ENCODE peak calls at places on chromosomes 4 and X, in five cellular contexts. Y, B, T, Z and W are unnamed samples.

GRCh38 chrX:106201502-106202178 is 33.5 kb downstream of the PWWP3B start:
- ATAC-seq in Z (peak; percentile 54), Y (no peak), T (no peak), B (no peak), W (no peak)

GRCh38 chrX:150696264-150696789 is 3.1 kb downstream of the MTMR1 start:
- ATAC-seq in Z (no peak), T (no peak), Y (no peak), B (no peak), W (no peak)

GRCh38 chrX:24203072-24203808 is 53.7 kb downstream of the ZFX start:
- ATAC-seq in Z (no peak), B (no peak), Y (no peak), T (no peak), W (no peak)

GRCh38 chr4:122716825-122717448 is 15.6 kb upstream of the BBS12 start:
- ATAC-seq in Z (peak; percentile 100), Y (peak; percentile 90), T (peak; percentile 91), B (no peak), W (no peak)

GRCh38 chr4:155526452-155527169 is 140.0 kb upstream of the GUCY1A1 start:
- ATAC-seq in Z (no peak), T (no peak), B (peak; percentile 84), Y (peak; percentile 30), W (peak; percentile 83)

GRCh38 chr4:112031712-112032328 is 113.4 kb upstream of the FAM241A start:
- ATAC-seq in T (no peak), Y (peak; percentile 89), B (peak; percentile 63), Z (peak; percentile 78), W (no peak)

GRCh38 chr4:147250062-147250461 is 230.8 kb upstream of the EDNRA start:
- ATAC-seq in B (no peak), T (no peak), Z (no peak), Y (no peak), W (no peak)

GRCh38 chrX:146154191-146154590 is 336.6 kb downstream of the SLITRK2 start:
- ATAC-seq in Y (no peak), T (no peak), Z (no peak), B (peak; percentile 46), W (no peak)

GRCh38 chrX:42496239-42496638 is 281.7 kb downstream of the PPP1R2C start:
- ATAC-seq in T (no peak), B (no peak), Y (no peak), Z (no peak), W (no peak)

GRCh38 chrX:107440692-107441091 is 8.8 kb upstream of the FRMPD3 start:
- ATAC-seq in B (no peak), Z (no peak), Y (no peak), T (no peak), W (no peak)

GRCh38 chrX:16202943-16203342 is 35.7 kb downstream of the MAGEB17 start:
- ATAC-seq in Y (no peak), B (no peak), Z (no peak), T (no peak), W (no peak)

GRCh38 chr4:109298279-109299010 is 4.0 kb downstream of the COL25A1 start:
- ATAC-seq in T (no peak), Y (no peak), Z (peak; percentile 78), B (no peak), W (no peak)

GRCh38 chr4:146033149-146033548 is 94.5 kb upstream of the ZNF827 start:
- ATAC-seq in Z (no peak), Y (no peak), T (no peak), B (no peak), W (no peak)

GRCh38 chrX:136662976-136663375 is 15.0 kb downstream of the CD40LG start:
- ATAC-seq in B (no peak), Z (no peak), T (peak; percentile 52), Y (no peak), W (no peak)

GRCh38 chr4:119005888-119006287 is 117.2 kb downstream of the SYNPO2 start:
- ATAC-seq in T (no peak), B (no peak), Z (no peak), Y (no peak), W (no peak)

GRCh38 chr4:1172971-1173757 is 781 bp upstream of the SPON2 start:
- ATAC-seq in T (no peak), B (peak; percentile 53), Y (peak; percentile 83), Z (no peak), W (peak; percentile 76)

GRCh38 chr4:139167774-139168444 is 9.1 kb downstream of the ELF2 start:
- ATAC-seq in Y (peak; percentile 81), T (no peak), Z (peak; percentile 80), B (no peak), W (peak; percentile 66)

GRCh38 chrX:22365460-22365859 is 92.7 kb downstream of the CBLL2 start:
- ATAC-seq in B (no peak), T (no peak), Y (peak; percentile 51), Z (peak; percentile 73), W (no peak)

GRCh38 chrX:152641996-152642395 is 4.3 kb downstream of the GABRQ start:
- ATAC-seq in Z (no peak), Y (no peak), T (no peak), B (no peak), W (no peak)

GRCh38 chrX:12984629-12985303 is 9.9 kb downstream of the TMSB4X start:
- ATAC-seq in T (peak; percentile 87), Y (no peak), B (no peak), Z (peak; percentile 70), W (no peak)

GRCh38 chr4:108546728-108547127 is 73.6 kb upstream of the RPL34 start:
- ATAC-seq in B (no peak), T (no peak), Z (no peak), Y (no peak), W (no peak)

GRCh38 chrX:9788908-9789307 is 2.7 kb downstream of the SHROOM2 start:
- ATAC-seq in Y (peak; percentile 12), T (no peak), B (no peak), Z (no peak), W (no peak)
- H3K4me3 ChIP-seq in Y (no peak overlapping the region), T (no peak overlapping the region), B (no peak overlapping the region), Z (no peak overlapping the region), W (no peak overlapping the region)

GRCh38 chrX:48576108-48576507 is 1.8 kb downstream of the RBM3 start:
- ATAC-seq in Z (no peak), T (no peak), B (no peak), Y (no peak), W (no peak)
- H3K4me3 ChIP-seq in Z (peak overlapping the region; percentile 84), T (no peak overlapping the region), B (no peak overlapping the region), Y (no peak overlapping the region), W (no peak overlapping the region)

GRCh38 chr4:26028133-26028792 is 114.2 kb downstream of the SMIM20 start:
- ATAC-seq in Y (no peak), B (no peak), Z (no peak), T (no peak), W (no peak)
- H3K4me3 ChIP-seq in Y (no peak overlapping the region), B (no peak overlapping the region), Z (no peak overlapping the region), T (no peak overlapping the region), W (no peak overlapping the region)

GRCh38 chr4:74450298-74450683 is 5.4 kb downstream of the AREG start:
- ATAC-seq in B (no peak), Y (no peak), T (no peak), Z (no peak), W (no peak)
- H3K4me3 ChIP-seq in B (no peak overlapping the region), Y (no peak overlapping the region), T (no peak overlapping the region), Z (peak overlapping the region; percentile 3), W (no peak overlapping the region)

GRCh38 chr4:54315561-54315960 is 86.5 kb downstream of the PDGFRA start:
- ATAC-seq in T (no peak), Y (no peak), Z (no peak), B (no peak), W (no peak)
- H3K4me3 ChIP-seq in T (no peak overlapping the region), Y (no peak overlapping the region), Z (no peak overlapping the region), B (no peak overlapping the region), W (no peak overlapping the region)

GRCh38 chr4:30726090-30726668 is 6.0 kb downstream of the PCDH7 start:
- ATAC-seq in T (no peak), B (no peak), Z (no peak), Y (no peak), W (no peak)
- H3K4me3 ChIP-seq in T (no peak overlapping the region), B (peak overlapping the region; percentile 86), Z (no peak overlapping the region), Y (no peak overlapping the region), W (peak overlapping the region; percentile 84)

GRCh38 chr4:7759635-7760034 is 180.0 kb downstream of the AFAP1 start:
- ATAC-seq in Z (no peak), Y (no peak), B (no peak), T (no peak), W (no peak)
- H3K4me3 ChIP-seq in Z (no peak overlapping the region), Y (no peak overlapping the region), B (no peak overlapping the region), T (peak overlapping the region; percentile 92), W (no peak overlapping the region)

DNA sequence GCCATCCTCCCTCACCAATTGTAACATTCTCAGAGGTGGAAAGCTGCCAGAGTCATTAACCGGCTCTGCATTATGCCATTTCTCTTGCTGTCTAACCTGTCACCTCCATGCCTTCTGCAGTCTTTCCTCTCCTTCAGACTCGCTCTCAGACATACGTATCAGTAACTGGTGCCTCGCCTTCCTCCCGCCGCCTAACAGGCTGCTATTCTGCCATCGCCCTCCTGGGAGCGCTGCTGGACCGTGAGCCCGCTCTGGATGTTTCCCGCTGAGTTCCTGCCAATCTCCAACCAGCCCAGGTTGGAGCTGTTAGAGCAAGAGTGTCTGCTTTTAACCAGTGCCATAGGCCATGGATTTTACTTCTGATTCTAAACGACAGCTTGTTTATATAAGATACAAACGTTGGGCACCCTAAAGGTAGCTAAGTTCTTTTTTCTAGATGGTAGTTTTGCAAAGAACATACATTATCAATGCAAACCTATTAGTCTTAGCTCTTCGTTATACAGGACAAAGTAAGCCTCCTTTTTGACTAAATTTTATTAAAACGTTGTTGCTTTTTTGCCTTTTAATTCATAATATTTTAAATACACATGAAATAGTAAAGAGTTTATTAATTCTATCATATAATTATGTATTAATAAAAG is 59.5 kb upstream of the NEIL3 start:
- ATAC-seq in B (peak; percentile 87), Z (peak; percentile 99), Y (peak; percentile 96), T (peak; percentile 88), W (peak; percentile 46)
- H3K4me3 ChIP-seq in B (no peak overlapping the region), Z (peak overlapping the region; percentile 31), Y (no peak overlapping the region), T (peak overlapping the region; percentile 62), W (no peak overlapping the region)

DNA sequence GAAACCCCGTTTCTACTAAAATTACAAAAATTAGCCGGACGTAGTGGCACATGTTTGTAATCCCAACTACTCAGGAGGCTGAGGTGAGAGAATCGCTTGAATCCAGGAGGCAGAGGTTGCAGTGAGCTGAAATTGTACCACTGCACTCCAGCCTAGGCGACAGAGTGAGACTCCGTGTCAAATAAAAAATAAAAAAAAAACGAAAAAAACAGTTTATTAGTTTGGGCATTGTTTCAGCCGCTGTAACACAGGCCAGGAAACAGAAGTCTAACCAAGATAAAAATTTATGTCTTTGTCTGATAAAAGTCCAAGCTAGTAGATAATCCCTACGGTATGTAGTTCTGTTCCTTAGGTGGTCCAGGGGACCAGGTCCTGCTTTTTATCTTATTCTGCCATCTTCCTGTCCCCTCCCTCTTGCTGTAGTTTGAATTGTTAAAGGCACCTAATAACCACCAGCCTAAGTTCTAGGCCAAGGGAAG is 21.4 kb downstream of the USO1 start:
- ATAC-seq in Z (no peak), T (no peak), Y (no peak), B (no peak), W (no peak)
- H3K4me3 ChIP-seq in Z (no peak overlapping the region), T (no peak overlapping the region), Y (no peak overlapping the region), B (no peak overlapping the region), W (no peak overlapping the region)